ENCODE peak calls at places on chromosomes 2 and 18, in six cellular contexts. P is right atrium auricular region, O is Karpas-422, A is immature natural killer cell, L is NCI-H1105 treated with DMSO at 0.1 percent for 48 hours, Q is SIG-M5. S is an unnamed sample.

GRCh38 chr2:108403494-108403893 is 25.7 kb downstream of the SULT1C4 start:
- DNase-seq in Q (no peak), A (no peak), O (no peak), P (no peak), L (no peak), S (peak; percentile 56)

GRCh38 chr18:48655460-48655859 is 116.6 kb downstream of the CTIF start:
- DNase-seq in L (no peak), O (no peak), A (no peak), P (no peak), Q (no peak), S (no peak)

GRCh38 chr2:23200460-23201113 is 184.4 kb upstream of the KLHL29 start:
- DNase-seq in A (no peak), Q (no peak), L (no peak), P (no peak), O (no peak), S (no peak)

GRCh38 chr18:50151876-50152275 is 43.1 kb downstream of the MYO5B start:
- DNase-seq in A (no peak), Q (no peak), P (no peak), L (no peak), O (no peak), S (no peak)

GRCh38 chr2:7015007-7015950 is 98.1 kb downstream of the RNF144A start:
- DNase-seq in O (no peak), Q (no peak), L (no peak), A (no peak), P (no peak), S (no peak)

GRCh38 chr18:42182728-42183700 is 228.0 kb downstream of the PIK3C3 start:
- DNase-seq in Q (no peak), L (no peak), A (no peak), P (no peak), O (no peak), S (peak; percentile 78)

GRCh38 chr2:43539991-43540860 is 55.6 kb downstream of the THADA start:
- DNase-seq in O (no peak), Q (peak; percentile 54), P (peak; percentile 92), A (no peak), L (no peak), S (no peak)

GRCh38 chr2:10493636-10494281 is 45.6 kb upstream of the ODC1 start:
- DNase-seq in O (no peak), Q (peak; percentile 51), A (peak; percentile 51), P (peak; percentile 56), L (no peak), S (peak; percentile 98)

GRCh38 chr2:12651661-12652060 is 65.1 kb upstream of the TRIB2 start:
- DNase-seq in P (no peak), L (no peak), Q (no peak), A (no peak), O (no peak), S (no peak)

GRCh38 chr18:22114526-22115321 is 54.7 kb upstream of the GATA6 start:
- DNase-seq in P (no peak), L (no peak), A (no peak), Q (no peak), O (no peak), S (no peak)

S was measured in RCC 7860.